ENCODE peak calls at places on chromosomes 12 and 14, in ten cellular contexts. One of them, this sample, is unnamed.

GRCh38 chr12:45575417-45575816 is 154.1 kb upstream of the ARID2 start:
- DNase-seq in heart left ventricle: no peak
- DNase-seq in sciatic nerve: no peak
- DNase-seq in COR-L47: no peak
- DNase-seq in activated CD4-positive, CD25-positive, alpha-beta regulatory T cell: no peak
- DNase-seq in fibroblast of lung: no peak
- DNase-seq in stimulated activated CD4-positive, alpha-beta T cell treated with anti-CD3 and anti-CD28 coated beads, TNF-alpha, amount 100 ng/mL, for 4 hours: no peak
- DNase-seq in activated effector memory CD4-positive, alpha-beta T cell treated with Interleukin-2 at 50 U/mL for 16 hours: no peak
- DNase-seq in CD8-positive, alpha-beta memory T cell: no peak
- DNase-seq in esophagus muscularis mucosa: no peak
- DNase-seq in this sample: no peak

GRCh38 chr14:49206832-49207231 is 379.3 kb downstream of the RPS29 start:
- DNase-seq in esophagus muscularis mucosa: no peak
- DNase-seq in stimulated activated CD4-positive, alpha-beta T cell treated with anti-CD3 and anti-CD28 coated beads, TNF-alpha, amount 100 ng/mL, for 4 hours: no peak
- DNase-seq in sciatic nerve: no peak
- DNase-seq in activated effector memory CD4-positive, alpha-beta T cell treated with Interleukin-2 at 50 U/mL for 16 hours: no peak
- DNase-seq in activated CD4-positive, CD25-positive, alpha-beta regulatory T cell: no peak
- DNase-seq in COR-L47: no peak
- DNase-seq in fibroblast of lung: no peak
- DNase-seq in CD8-positive, alpha-beta memory T cell: no peak
- DNase-seq in heart left ventricle: no peak
- DNase-seq in this sample: no peak

GRCh38 chr12:85308374-85308773 is 28.4 kb downstream of the ALX1 start:
- DNase-seq in heart left ventricle: no peak
- DNase-seq in CD8-positive, alpha-beta memory T cell: no peak
- DNase-seq in activated effector memory CD4-positive, alpha-beta T cell treated with Interleukin-2 at 50 U/mL for 16 hours: no peak
- DNase-seq in sciatic nerve: no peak
- DNase-seq in stimulated activated CD4-positive, alpha-beta T cell treated with anti-CD3 and anti-CD28 coated beads, TNF-alpha, amount 100 ng/mL, for 4 hours: no peak
- DNase-seq in activated CD4-positive, CD25-positive, alpha-beta regulatory T cell: no peak
- DNase-seq in esophagus muscularis mucosa: no peak
- DNase-seq in COR-L47: no peak
- DNase-seq in fibroblast of lung: no peak
- DNase-seq in this sample: no peak

GRCh38 chr12:76183459-76184186 is 99.1 kb upstream of the NAP1L1 start:
- DNase-seq in esophagus muscularis mucosa: no peak
- DNase-seq in stimulated activated CD4-positive, alpha-beta T cell treated with anti-CD3 and anti-CD28 coated beads, TNF-alpha, amount 100 ng/mL, for 4 hours: no peak
- DNase-seq in activated CD4-positive, CD25-positive, alpha-beta regulatory T cell: peak; percentile 3
- DNase-seq in CD8-positive, alpha-beta memory T cell: no peak
- DNase-seq in heart left ventricle: no peak
- DNase-seq in COR-L47: no peak
- DNase-seq in fibroblast of lung: peak; percentile 97
- DNase-seq in sciatic nerve: no peak
- DNase-seq in activated effector memory CD4-positive, alpha-beta T cell treated with Interleukin-2 at 50 U/mL for 16 hours: no peak
- DNase-seq in this sample: no peak

GRCh38 chr12:15621140-15621539 is 168.0 kb downstream of the EPS8 start:
- DNase-seq in COR-L47: no peak
- DNase-seq in activated CD4-positive, CD25-positive, alpha-beta regulatory T cell: no peak
- DNase-seq in fibroblast of lung: no peak
- DNase-seq in stimulated activated CD4-positive, alpha-beta T cell treated with anti-CD3 and anti-CD28 coated beads, TNF-alpha, amount 100 ng/mL, for 4 hours: no peak
- DNase-seq in esophagus muscularis mucosa: no peak
- DNase-seq in activated effector memory CD4-positive, alpha-beta T cell treated with Interleukin-2 at 50 U/mL for 16 hours: no peak
- DNase-seq in CD8-positive, alpha-beta memory T cell: no peak
- DNase-seq in heart left ventricle: no peak
- DNase-seq in sciatic nerve: no peak
- DNase-seq in this sample: no peak

GRCh38 chr12:128079-128478 is 61.5 kb downstream of the IQSEC3 start:
- DNase-seq in COR-L47: no peak
- DNase-seq in heart left ventricle: peak; percentile 58
- DNase-seq in sciatic nerve: no peak
- DNase-seq in CD8-positive, alpha-beta memory T cell: no peak
- DNase-seq in activated effector memory CD4-positive, alpha-beta T cell treated with Interleukin-2 at 50 U/mL for 16 hours: no peak
- DNase-seq in stimulated activated CD4-positive, alpha-beta T cell treated with anti-CD3 and anti-CD28 coated beads, TNF-alpha, amount 100 ng/mL, for 4 hours: no peak
- DNase-seq in fibroblast of lung: no peak
- DNase-seq in esophagus muscularis mucosa: no peak
- DNase-seq in activated CD4-positive, CD25-positive, alpha-beta regulatory T cell: no peak
- DNase-seq in this sample: no peak

GRCh38 chr12:124213606-124214347 is 81.1 kb upstream of the RFLNA start:
- DNase-seq in esophagus muscularis mucosa: no peak
- DNase-seq in COR-L47: no peak
- DNase-seq in activated CD4-positive, CD25-positive, alpha-beta regulatory T cell: no peak
- DNase-seq in activated effector memory CD4-positive, alpha-beta T cell treated with Interleukin-2 at 50 U/mL for 16 hours: no peak
- DNase-seq in stimulated activated CD4-positive, alpha-beta T cell treated with anti-CD3 and anti-CD28 coated beads, TNF-alpha, amount 100 ng/mL, for 4 hours: no peak
- DNase-seq in fibroblast of lung: peak; percentile 79
- DNase-seq in CD8-positive, alpha-beta memory T cell: no peak
- DNase-seq in heart left ventricle: no peak
- DNase-seq in sciatic nerve: no peak
- DNase-seq in this sample: no peak

GRCh38 chr14:44204061-44204815 is 302.8 kb downstream of the FSCB start:
- DNase-seq in activated effector memory CD4-positive, alpha-beta T cell treated with Interleukin-2 at 50 U/mL for 16 hours: no peak
- DNase-seq in CD8-positive, alpha-beta memory T cell: no peak
- DNase-seq in sciatic nerve: no peak
- DNase-seq in activated CD4-positive, CD25-positive, alpha-beta regulatory T cell: no peak
- DNase-seq in fibroblast of lung: peak; percentile 3
- DNase-seq in COR-L47: no peak
- DNase-seq in esophagus muscularis mucosa: no peak
- DNase-seq in heart left ventricle: no peak
- DNase-seq in stimulated activated CD4-positive, alpha-beta T cell treated with anti-CD3 and anti-CD28 coated beads, TNF-alpha, amount 100 ng/mL, for 4 hours: no peak
- DNase-seq in this sample: no peak

GRCh38 chr12:109919466-109919865 is 19.4 kb downstream of the TCHP start:
- DNase-seq in fibroblast of lung: peak; percentile 2
- DNase-seq in heart left ventricle: no peak
- DNase-seq in CD8-positive, alpha-beta memory T cell: no peak
- DNase-seq in esophagus muscularis mucosa: no peak
- DNase-seq in stimulated activated CD4-positive, alpha-beta T cell treated with anti-CD3 and anti-CD28 coated beads, TNF-alpha, amount 100 ng/mL, for 4 hours: no peak
- DNase-seq in activated effector memory CD4-positive, alpha-beta T cell treated with Interleukin-2 at 50 U/mL for 16 hours: no peak
- DNase-seq in activated CD4-positive, CD25-positive, alpha-beta regulatory T cell: no peak
- DNase-seq in sciatic nerve: no peak
- DNase-seq in COR-L47: no peak
- DNase-seq in this sample: no peak

GRCh38 chr12:83224012-83224411 is 537.3 kb downstream of the TMTC2 start:
- DNase-seq in activated effector memory CD4-positive, alpha-beta T cell treated with Interleukin-2 at 50 U/mL for 16 hours: no peak
- DNase-seq in activated CD4-positive, CD25-positive, alpha-beta regulatory T cell: no peak
- DNase-seq in CD8-positive, alpha-beta memory T cell: no peak
- DNase-seq in heart left ventricle: no peak
- DNase-seq in sciatic nerve: no peak
- DNase-seq in esophagus muscularis mucosa: no peak
- DNase-seq in stimulated activated CD4-positive, alpha-beta T cell treated with anti-CD3 and anti-CD28 coated beads, TNF-alpha, amount 100 ng/mL, for 4 hours: no peak
- DNase-seq in fibroblast of lung: no peak
- DNase-seq in COR-L47: no peak
- DNase-seq in this sample: no peak

GRCh38 chr12:75812341-75813018 is 219.1 kb downstream of the PHLDA1 start:
- DNase-seq in activated CD4-positive, CD25-positive, alpha-beta regulatory T cell: no peak
- DNase-seq in esophagus muscularis mucosa: no peak
- DNase-seq in sciatic nerve: no peak
- DNase-seq in CD8-positive, alpha-beta memory T cell: no peak
- DNase-seq in heart left ventricle: no peak
- DNase-seq in activated effector memory CD4-positive, alpha-beta T cell treated with Interleukin-2 at 50 U/mL for 16 hours: no peak
- DNase-seq in stimulated activated CD4-positive, alpha-beta T cell treated with anti-CD3 and anti-CD28 coated beads, TNF-alpha, amount 100 ng/mL, for 4 hours: no peak
- DNase-seq in fibroblast of lung: peak; percentile 77
- DNase-seq in COR-L47: peak; percentile 24
- DNase-seq in this sample: no peak

GRCh38 chr12:65192963-65193516 is 23.7 kb downstream of the LEMD3 start:
- DNase-seq in stimulated activated CD4-positive, alpha-beta T cell treated with anti-CD3 and anti-CD28 coated beads, TNF-alpha, amount 100 ng/mL, for 4 hours: no peak
- DNase-seq in heart left ventricle: no peak
- DNase-seq in activated CD4-positive, CD25-positive, alpha-beta regulatory T cell: no peak
- DNase-seq in esophagus muscularis mucosa: no peak
- DNase-seq in fibroblast of lung: peak; percentile 9
- DNase-seq in activated effector memory CD4-positive, alpha-beta T cell treated with Interleukin-2 at 50 U/mL for 16 hours: no peak
- DNase-seq in sciatic nerve: no peak
- DNase-seq in CD8-positive, alpha-beta memory T cell: no peak
- DNase-seq in COR-L47: no peak
- DNase-seq in this sample: no peak

GRCh38 chr14:105850853-105851581 is 324.6 kb downstream of the TMEM121 start:
- DNase-seq in sciatic nerve: peak; percentile 32
- DNase-seq in fibroblast of lung: no peak
- DNase-seq in activated CD4-positive, CD25-positive, alpha-beta regulatory T cell: no peak
- DNase-seq in COR-L47: no peak
- DNase-seq in activated effector memory CD4-positive, alpha-beta T cell treated with Interleukin-2 at 50 U/mL for 16 hours: no peak
- DNase-seq in stimulated activated CD4-positive, alpha-beta T cell treated with anti-CD3 and anti-CD28 coated beads, TNF-alpha, amount 100 ng/mL, for 4 hours: no peak
- DNase-seq in CD8-positive, alpha-beta memory T cell: no peak
- DNase-seq in heart left ventricle: no peak
- DNase-seq in esophagus muscularis mucosa: no peak
- DNase-seq in this sample: no peak

GRCh38 chr14:94974893-94975292 is 182.4 kb downstream of the DICER1 start:
- DNase-seq in activated effector memory CD4-positive, alpha-beta T cell treated with Interleukin-2 at 50 U/mL for 16 hours: no peak
- DNase-seq in heart left ventricle: no peak
- DNase-seq in fibroblast of lung: no peak
- DNase-seq in CD8-positive, alpha-beta memory T cell: no peak
- DNase-seq in activated CD4-positive, CD25-positive, alpha-beta regulatory T cell: no peak
- DNase-seq in stimulated activated CD4-positive, alpha-beta T cell treated with anti-CD3 and anti-CD28 coated beads, TNF-alpha, amount 100 ng/mL, for 4 hours: no peak
- DNase-seq in COR-L47: no peak
- DNase-seq in sciatic nerve: no peak
- DNase-seq in esophagus muscularis mucosa: peak; percentile 86
- DNase-seq in this sample: no peak

GRCh38 chr14:92967346-92967926 is 44.5 kb downstream of the CHGA start:
- DNase-seq in fibroblast of lung: peak; percentile 11
- DNase-seq in CD8-positive, alpha-beta memory T cell: no peak
- DNase-seq in stimulated activated CD4-positive, alpha-beta T cell treated with anti-CD3 and anti-CD28 coated beads, TNF-alpha, amount 100 ng/mL, for 4 hours: no peak
- DNase-seq in heart left ventricle: no peak
- DNase-seq in COR-L47: no peak
- DNase-seq in sciatic nerve: no peak
- DNase-seq in activated CD4-positive, CD25-positive, alpha-beta regulatory T cell: no peak
- DNase-seq in activated effector memory CD4-positive, alpha-beta T cell treated with Interleukin-2 at 50 U/mL for 16 hours: no peak
- DNase-seq in esophagus muscularis mucosa: no peak
- DNase-seq in this sample: no peak

GRCh38 chr12:113422030-113422900 is at the start of gene SDSL:
- DNase-seq in activated CD4-positive, CD25-positive, alpha-beta regulatory T cell: no peak
- DNase-seq in stimulated activated CD4-positive, alpha-beta T cell treated with anti-CD3 and anti-CD28 coated beads, TNF-alpha, amount 100 ng/mL, for 4 hours: no peak
- DNase-seq in activated effector memory CD4-positive, alpha-beta T cell treated with Interleukin-2 at 50 U/mL for 16 hours: no peak
- DNase-seq in sciatic nerve: peak; percentile 74
- DNase-seq in heart left ventricle: peak; percentile 71
- DNase-seq in CD8-positive, alpha-beta memory T cell: no peak
- DNase-seq in COR-L47: no peak
- DNase-seq in esophagus muscularis mucosa: peak; percentile 95
- DNase-seq in fibroblast of lung: peak; percentile 84
- DNase-seq in this sample: no peak

GRCh38 chr12:79858518-79858917 is 76.4 kb downstream of the PPP1R12A start:
- DNase-seq in esophagus muscularis mucosa: no peak
- DNase-seq in sciatic nerve: no peak
- DNase-seq in fibroblast of lung: peak; percentile 35
- DNase-seq in activated CD4-positive, CD25-positive, alpha-beta regulatory T cell: no peak
- DNase-seq in stimulated activated CD4-positive, alpha-beta T cell treated with anti-CD3 and anti-CD28 coated beads, TNF-alpha, amount 100 ng/mL, for 4 hours: no peak
- DNase-seq in CD8-positive, alpha-beta memory T cell: no peak
- DNase-seq in COR-L47: no peak
- DNase-seq in heart left ventricle: no peak
- DNase-seq in activated effector memory CD4-positive, alpha-beta T cell treated with Interleukin-2 at 50 U/mL for 16 hours: no peak
- DNase-seq in this sample: no peak

GRCh38 chr12:27179399-27180214 is 64.5 kb upstream of the STK38L start:
- DNase-seq in heart left ventricle: no peak
- DNase-seq in stimulated activated CD4-positive, alpha-beta T cell treated with anti-CD3 and anti-CD28 coated beads, TNF-alpha, amount 100 ng/mL, for 4 hours: no peak
- DNase-seq in CD8-positive, alpha-beta memory T cell: no peak
- DNase-seq in sciatic nerve: no peak
- DNase-seq in COR-L47: no peak
- DNase-seq in activated CD4-positive, CD25-positive, alpha-beta regulatory T cell: no peak
- DNase-seq in activated effector memory CD4-positive, alpha-beta T cell treated with Interleukin-2 at 50 U/mL for 16 hours: no peak
- DNase-seq in fibroblast of lung: peak; percentile 100
- DNase-seq in esophagus muscularis mucosa: no peak
- DNase-seq in this sample: no peak

GRCh38 chr12:49984960-49985359 is 12.2 kb downstream of the AQP6 start:
- DNase-seq in CD8-positive, alpha-beta memory T cell: no peak
- DNase-seq in esophagus muscularis mucosa: no peak
- DNase-seq in heart left ventricle: no peak
- DNase-seq in activated CD4-positive, CD25-positive, alpha-beta regulatory T cell: no peak
- DNase-seq in activated effector memory CD4-positive, alpha-beta T cell treated with Interleukin-2 at 50 U/mL for 16 hours: no peak
- DNase-seq in stimulated activated CD4-positive, alpha-beta T cell treated with anti-CD3 and anti-CD28 coated beads, TNF-alpha, amount 100 ng/mL, for 4 hours: no peak
- DNase-seq in fibroblast of lung: no peak
- DNase-seq in COR-L47: no peak
- DNase-seq in sciatic nerve: no peak
- DNase-seq in this sample: no peak

GRCh38 chr12:52776435-52776834 is 710 bp downstream of the KRT76 start:
- DNase-seq in esophagus muscularis mucosa: no peak
- DNase-seq in heart left ventricle: no peak
- DNase-seq in fibroblast of lung: no peak
- DNase-seq in sciatic nerve: no peak
- DNase-seq in stimulated activated CD4-positive, alpha-beta T cell treated with anti-CD3 and anti-CD28 coated beads, TNF-alpha, amount 100 ng/mL, for 4 hours: no peak
- DNase-seq in COR-L47: no peak
- DNase-seq in CD8-positive, alpha-beta memory T cell: no peak
- DNase-seq in activated CD4-positive, CD25-positive, alpha-beta regulatory T cell: no peak
- DNase-seq in activated effector memory CD4-positive, alpha-beta T cell treated with Interleukin-2 at 50 U/mL for 16 hours: no peak
- DNase-seq in this sample: no peak

GRCh38 chr12:56637621-56638020 is 7.5 kb upstream of the BAZ2A start:
- DNase-seq in esophagus muscularis mucosa: no peak
- DNase-seq in sciatic nerve: no peak
- DNase-seq in stimulated activated CD4-positive, alpha-beta T cell treated with anti-CD3 and anti-CD28 coated beads, TNF-alpha, amount 100 ng/mL, for 4 hours: no peak
- DNase-seq in COR-L47: no peak
- DNase-seq in activated CD4-positive, CD25-positive, alpha-beta regulatory T cell: no peak
- DNase-seq in fibroblast of lung: no peak
- DNase-seq in heart left ventricle: no peak
- DNase-seq in activated effector memory CD4-positive, alpha-beta T cell treated with Interleukin-2 at 50 U/mL for 16 hours: no peak
- DNase-seq in CD8-positive, alpha-beta memory T cell: no peak
- DNase-seq in this sample: no peak

GRCh38 chr12:78060186-78060585 is 229.5 kb downstream of the NAV3 start:
- DNase-seq in fibroblast of lung: peak; percentile 82
- DNase-seq in activated effector memory CD4-positive, alpha-beta T cell treated with Interleukin-2 at 50 U/mL for 16 hours: no peak
- DNase-seq in stimulated activated CD4-positive, alpha-beta T cell treated with anti-CD3 and anti-CD28 coated beads, TNF-alpha, amount 100 ng/mL, for 4 hours: no peak
- DNase-seq in sciatic nerve: no peak
- DNase-seq in heart left ventricle: no peak
- DNase-seq in CD8-positive, alpha-beta memory T cell: no peak
- DNase-seq in esophagus muscularis mucosa: no peak
- DNase-seq in COR-L47: no peak
- DNase-seq in activated CD4-positive, CD25-positive, alpha-beta regulatory T cell: no peak
- DNase-seq in this sample: no peak

GRCh38 chr14:59630281-59630963 is 53.8 kb upstream of the CCDC175 start:
- DNase-seq in esophagus muscularis mucosa: no peak
- DNase-seq in heart left ventricle: no peak
- DNase-seq in fibroblast of lung: peak; percentile 30
- DNase-seq in activated CD4-positive, CD25-positive, alpha-beta regulatory T cell: no peak
- DNase-seq in stimulated activated CD4-positive, alpha-beta T cell treated with anti-CD3 and anti-CD28 coated beads, TNF-alpha, amount 100 ng/mL, for 4 hours: no peak
- DNase-seq in CD8-positive, alpha-beta memory T cell: no peak
- DNase-seq in activated effector memory CD4-positive, alpha-beta T cell treated with Interleukin-2 at 50 U/mL for 16 hours: no peak
- DNase-seq in sciatic nerve: no peak
- DNase-seq in COR-L47: peak; percentile 86
- DNase-seq in this sample: peak; percentile 24

GRCh38 chr12:58988643-58989042 is 68.3 kb upstream of the LRIG3 start:
- DNase-seq in sciatic nerve: no peak
- DNase-seq in stimulated activated CD4-positive, alpha-beta T cell treated with anti-CD3 and anti-CD28 coated beads, TNF-alpha, amount 100 ng/mL, for 4 hours: no peak
- DNase-seq in heart left ventricle: no peak
- DNase-seq in fibroblast of lung: no peak
- DNase-seq in COR-L47: no peak
- DNase-seq in activated effector memory CD4-positive, alpha-beta T cell treated with Interleukin-2 at 50 U/mL for 16 hours: no peak
- DNase-seq in CD8-positive, alpha-beta memory T cell: no peak
- DNase-seq in esophagus muscularis mucosa: no peak
- DNase-seq in activated CD4-positive, CD25-positive, alpha-beta regulatory T cell: no peak
- DNase-seq in this sample: no peak

GRCh38 chr12:9049520-9050133 is 60.3 kb downstream of the KLRG1 start:
- DNase-seq in CD8-positive, alpha-beta memory T cell: peak; percentile 44
- DNase-seq in COR-L47: no peak
- DNase-seq in esophagus muscularis mucosa: no peak
- DNase-seq in sciatic nerve: no peak
- DNase-seq in fibroblast of lung: peak; percentile 21
- DNase-seq in stimulated activated CD4-positive, alpha-beta T cell treated with anti-CD3 and anti-CD28 coated beads, TNF-alpha, amount 100 ng/mL, for 4 hours: no peak
- DNase-seq in heart left ventricle: no peak
- DNase-seq in activated effector memory CD4-positive, alpha-beta T cell treated with Interleukin-2 at 50 U/mL for 16 hours: no peak
- DNase-seq in activated CD4-positive, CD25-positive, alpha-beta regulatory T cell: no peak
- DNase-seq in this sample: no peak

GRCh38 chr12:90854136-90854689 is 100.8 kb downstream of the CCER1 start:
- DNase-seq in COR-L47: peak; percentile 54
- DNase-seq in activated CD4-positive, CD25-positive, alpha-beta regulatory T cell: no peak
- DNase-seq in CD8-positive, alpha-beta memory T cell: no peak
- DNase-seq in fibroblast of lung: peak; percentile 42
- DNase-seq in esophagus muscularis mucosa: no peak
- DNase-seq in sciatic nerve: no peak
- DNase-seq in heart left ventricle: no peak
- DNase-seq in stimulated activated CD4-positive, alpha-beta T cell treated with anti-CD3 and anti-CD28 coated beads, TNF-alpha, amount 100 ng/mL, for 4 hours: no peak
- DNase-seq in activated effector memory CD4-positive, alpha-beta T cell treated with Interleukin-2 at 50 U/mL for 16 hours: no peak
- DNase-seq in this sample: no peak

GRCh38 chr12:54439521-54440255 is 20.6 kb upstream of the ITGA5 start:
- DNase-seq in activated effector memory CD4-positive, alpha-beta T cell treated with Interleukin-2 at 50 U/mL for 16 hours: no peak
- DNase-seq in stimulated activated CD4-positive, alpha-beta T cell treated with anti-CD3 and anti-CD28 coated beads, TNF-alpha, amount 100 ng/mL, for 4 hours: no peak
- DNase-seq in heart left ventricle: no peak
- DNase-seq in fibroblast of lung: peak; percentile 83
- DNase-seq in activated CD4-positive, CD25-positive, alpha-beta regulatory T cell: no peak
- DNase-seq in esophagus muscularis mucosa: no peak
- DNase-seq in COR-L47: peak; percentile 18
- DNase-seq in CD8-positive, alpha-beta memory T cell: peak; percentile 55
- DNase-seq in sciatic nerve: no peak
- DNase-seq in this sample: no peak

GRCh38 chr14:71566276-71566675 is 366.0 kb upstream of the RGS6 start:
- DNase-seq in esophagus muscularis mucosa: no peak
- DNase-seq in fibroblast of lung: no peak
- DNase-seq in activated effector memory CD4-positive, alpha-beta T cell treated with Interleukin-2 at 50 U/mL for 16 hours: no peak
- DNase-seq in CD8-positive, alpha-beta memory T cell: no peak
- DNase-seq in heart left ventricle: no peak
- DNase-seq in COR-L47: no peak
- DNase-seq in activated CD4-positive, CD25-positive, alpha-beta regulatory T cell: no peak
- DNase-seq in stimulated activated CD4-positive, alpha-beta T cell treated with anti-CD3 and anti-CD28 coated beads, TNF-alpha, amount 100 ng/mL, for 4 hours: no peak
- DNase-seq in sciatic nerve: no peak
- DNase-seq in this sample: no peak